ENCODE peak calls at places on chromosome X, in four cellular contexts. Y, L, P and D are unnamed samples.

GRCh38 chrX:119635799-119636198 is 29.6 kb upstream of the NKRF start:
- DNase-seq in Y (no peak), L (no peak), P (no peak), D (no peak)

GRCh38 chrX:48864210-48864609 is 28.8 kb upstream of the PCSK1N start:
- DNase-seq in Y (no peak), L (no peak), P (no peak), D (no peak)

GRCh38 chrX:115624916-115625315 is 63.9 kb downstream of the PLS3 start:
- DNase-seq in Y (no peak), L (no peak), P (no peak), D (no peak)

GRCh38 chrX:50407976-50408375 is 62.6 kb downstream of the DGKK start:
- DNase-seq in Y (no peak), L (no peak), P (no peak), D (no peak)

GRCh38 chrX:44343412-44343942 is at the start of gene EFHC2:
- DNase-seq in Y (peak), L (peak), P (no peak), D (no peak)

GRCh38 chrX:96924581-96924980 is 40.9 kb downstream of the RPA4 start:
- DNase-seq in Y (no peak), L (no peak), P (no peak), D (no peak)

GRCh38 chrX:142663330-142664095 is 362.2 kb upstream of the SPANXN4 start:
- DNase-seq in Y (no peak), L (no peak), P (no peak), D (no peak)

GRCh38 chrX:129983575-129984131 is 1.2 kb downstream of the BCORL1 start:
- DNase-seq in Y (no peak), L (no peak), P (no peak), D (no peak)

GRCh38 chrX:29661290-29661689 is 554.1 kb upstream of the MAGEB2 start:
- DNase-seq in Y (no peak), L (no peak), P (no peak), D (no peak)

GRCh38 chrX:67692246-67692645 is 148.4 kb downstream of the AR start:
- DNase-seq in Y (no peak), L (no peak), P (no peak), D (no peak)

GRCh38 chrX:68889244-68889643 is 60.4 kb downstream of the EFNB1 start:
- DNase-seq in Y (no peak), L (no peak), P (no peak), D (no peak)

GRCh38 chrX:153379971-153380581 is 21.1 kb downstream of the PNMA6E start:
- DNase-seq in Y (no peak), L (no peak), P (no peak), D (no peak)

GRCh38 chrX:66191563-66191962 is 27.5 kb downstream of the HEPH start:
- DNase-seq in Y (no peak), L (no peak), P (no peak), D (no peak)

GRCh38 chrX:24023972-24024664 is 2.9 kb downstream of the KLHL15 start:
- DNase-seq in Y (no peak), L (no peak), P (no peak), D (no peak)

GRCh38 chrX:10549280-10549679 is 71.1 kb downstream of the MID1 start:
- DNase-seq in Y (no peak), L (no peak), P (no peak), D (peak)

GRCh38 chrX:77949840-77950239 is 19.6 kb downstream of the PGAM4 start:
- DNase-seq in Y (no peak), L (no peak), P (no peak), D (peak)

GRCh38 chrX:40998123-40998522 is 87.1 kb upstream of the USP9X start:
- DNase-seq in Y (no peak), L (no peak), P (no peak), D (no peak)

GRCh38 chrX:56766554-56767412 is 37.7 kb downstream of the NBDY start:
- DNase-seq in Y (no peak), L (peak), P (no peak), D (no peak)

GRCh38 chrX:46665232-46666162 is 91.9 kb downstream of the CHST7 start:
- DNase-seq in Y (no peak), L (no peak), P (no peak), D (no peak)

GRCh38 chrX:117840645-117841044 is 276.0 kb downstream of the KLHL13 start:
- DNase-seq in Y (no peak), L (no peak), P (no peak), D (no peak)

GRCh38 chrX:147838465-147839131 is 73.1 kb upstream of the FMR1 start:
- DNase-seq in Y (no peak), L (no peak), P (no peak), D (no peak)